ENCODE peak calls at places on chromosomes 7 and 10, in five cellular contexts. I is suprapubic skin, D is mesothelial cell of epicardium, K is right lobe of liver, J is ovary. N is an unnamed sample.
A peak's percentile ranks its signal among the peaks of the same experiment; 100 is the strongest.

GRCh38 chr10:7601023-7601656 is 65.6 kb downstream of the ITIH5 start:
- DNase-seq in D (no peak), K (no peak), I (no peak), J (no peak), N (no peak)

GRCh38 chr7:148662646-148663045 is 36.1 kb upstream of the CUL1 start:
- DNase-seq in D (no peak), I (no peak), K (no peak), J (no peak), N (no peak)

GRCh38 chr10:80405636-80406035 is 2.7 kb upstream of the PRXL2A start:
- DNase-seq in D (no peak), I (no peak), K (no peak), J (no peak), N (no peak)

GRCh38 chr10:89535185-89536012 is at the start of gene SLC16A12:
- DNase-seq in J (peak; percentile 32), D (peak; percentile 70), K (no peak), I (peak; percentile 61), N (no peak)

GRCh38 chr7:111708072-111708471 is 145.8 kb upstream of the IMMP2L start:
- DNase-seq in K (no peak), D (no peak), I (no peak), J (no peak), N (no peak)

GRCh38 chr10:115355162-115355760 is 262.1 kb downstream of the ATRNL1 start:
- DNase-seq in J (no peak), D (no peak), K (no peak), I (no peak), N (no peak)

GRCh38 chr10:73209705-73210104 is 37.4 kb downstream of the DNAJC9 start:
- DNase-seq in J (no peak), K (no peak), D (no peak), I (no peak), N (no peak)

GRCh38 chr10:86363184-86363832 is 3.3 kb downstream of the GRID1 start:
- DNase-seq in D (peak; percentile 76), K (peak; percentile 63), I (peak; percentile 43), J (peak; percentile 53), N (peak; percentile 92)

GRCh38 chr10:45425628-45426563 is 51.9 kb downstream of the ALOX5 start:
- DNase-seq in K (no peak), D (no peak), I (no peak), J (no peak), N (no peak)

GRCh38 chr7:156903232-156903909 is 10.4 kb upstream of the LMBR1 start:
- DNase-seq in K (no peak), J (no peak), D (no peak), I (no peak), N (no peak)

GRCh38 chr10:122120008-122120744 is 131.2 kb downstream of the TACC2 start:
- DNase-seq in I (no peak), K (no peak), J (no peak), D (no peak), N (no peak)

GRCh38 chr7:91880016-91880412 is 488 bp downstream of the MTERF1 start:
- DNase-seq in I (no peak), J (no peak), D (no peak), K (no peak), N (no peak)

GRCh38 chr10:92575961-92576360 is 2.1 kb upstream of the IDE start:
- DNase-seq in I (no peak), D (no peak), J (no peak), K (no peak), N (no peak)

GRCh38 chr7:28921822-28922221 is 36.3 kb downstream of the TRIL start:
- DNase-seq in J (no peak), I (no peak), D (no peak), K (no peak), N (no peak)

GRCh38 chr7:73742753-73743641 is 4.4 kb upstream of the ABHD11 start:
- DNase-seq in J (peak; percentile 41), I (peak; percentile 86), D (peak; percentile 77), K (peak; percentile 98), N (no peak)

GRCh38 chr10:63236113-63236935 is 103.2 kb downstream of the NRBF2 start:
- DNase-seq in D (no peak), K (no peak), I (no peak), J (no peak), N (no peak)

GRCh38 chr10:104322416-104322782 is 15.9 kb downstream of the ITPRIP start:
- DNase-seq in K (no peak), I (peak; percentile 81), D (no peak), J (no peak), N (no peak)

GRCh38 chr7:105990141-105990540 is 27.1 kb downstream of the CDHR3 start:
- DNase-seq in J (no peak), D (no peak), K (no peak), I (no peak), N (no peak)

GRCh38 chr7:50530771-50531170 is 34.4 kb downstream of the DDC start:
- DNase-seq in J (no peak), I (no peak), K (no peak), D (no peak), N (no peak)

GRCh38 chr7:44280636-44280992 is 44.8 kb downstream of the CAMK2B start:
- DNase-seq in K (no peak), D (peak; percentile 22), J (no peak), I (peak; percentile 39), N (peak; percentile 38)

GRCh38 chr7:68980011-68980410 is 618.3 kb upstream of the AUTS2 start:
- DNase-seq in J (no peak), D (no peak), I (no peak), K (no peak), N (no peak)

GRCh38 chr10:11036424-11037011 is 18.8 kb downstream of the CELF2 start:
- DNase-seq in K (no peak), I (no peak), J (no peak), D (no peak), N (no peak)

GRCh38 chr7:1053002-1053411 is 8.7 kb downstream of the GPR146 start:
- DNase-seq in K (no peak), I (no peak), J (no peak), D (no peak), N (peak; percentile 86)

GRCh38 chr7:564176-564890 is 44.7 kb upstream of the PDGFA start:
- DNase-seq in I (no peak), J (no peak), K (no peak), D (no peak), N (no peak)

GRCh38 chr7:117014673-117015133 is 61.4 kb downstream of the ST7 start:
- DNase-seq in I (no peak), J (peak; percentile 54), K (peak; percentile 68), D (no peak), N (no peak)

GRCh38 chr10:133143200-133143533 is 16.9 kb upstream of the KNDC1 start:
- DNase-seq in K (peak; percentile 21), J (no peak), D (no peak), I (no peak), N (peak; percentile 73)

GRCh38 chr10:133142523-133143199 is 17.4 kb upstream of the KNDC1 start:
- DNase-seq in J (no peak), I (peak; percentile 50), D (no peak), K (peak; percentile 49), N (peak; percentile 88)

GRCh38 chr10:133141963-133142350 is 18.1 kb upstream of the KNDC1 start:
- DNase-seq in K (peak; percentile 47), J (no peak), I (peak; percentile 30), D (no peak), N (no peak)

GRCh38 chr10:133143546-133143945 is 16.5 kb upstream of the KNDC1 start:
- DNase-seq in J (no peak), I (no peak), K (peak; percentile 26), D (no peak), N (peak; percentile 21)

DNA sequence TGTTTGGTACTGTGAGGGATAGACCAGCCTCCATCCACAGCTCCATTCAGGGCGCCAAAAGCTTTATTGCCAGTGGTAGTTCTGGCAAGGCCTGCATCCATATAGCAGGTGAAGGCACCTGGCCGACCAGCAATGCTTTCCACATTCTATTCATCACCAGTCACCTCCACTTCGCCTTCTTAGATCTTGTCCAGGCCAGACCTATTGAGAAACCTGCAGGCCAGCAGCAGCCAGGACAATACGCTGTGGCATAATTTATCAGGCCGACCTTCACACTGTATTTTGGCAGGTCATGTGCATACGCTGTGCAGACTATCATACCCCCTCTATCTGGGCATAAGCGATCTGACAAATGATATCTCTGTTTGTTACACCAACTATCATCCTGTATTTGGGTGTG is 15.2 kb upstream of the KNDC1 start:
- DNase-seq in D (no peak), I (peak; percentile 21), K (no peak), J (no peak), N (peak; percentile 7)
- TF ChIP-seq CTCF in D (no peak), I (no peak), K (no peak), J (no peak), N (no peak)

GRCh38 chr7:37732253-37732652 is 48.7 kb downstream of the GPR141 start:
- DNase-seq in D (no peak), K (no peak), J (no peak), I (no peak), N (no peak)
- TF ChIP-seq CTCF in D (peak; percentile 48), K (peak; percentile 27), J (no peak), I (peak; percentile 21), N (peak; percentile 23)

GRCh38 chr10:34751272-34751671 is 63.8 kb downstream of the PARD3 start:
- DNase-seq in I (no peak), D (no peak), J (no peak), K (no peak), N (no peak)

GRCh38 chr10:34746094-34746493 is 69.0 kb downstream of the PARD3 start:
- DNase-seq in K (peak; percentile 63), J (no peak), I (no peak), D (no peak), N (no peak)

GRCh38 chr10:34748767-34749166 is 66.3 kb downstream of the PARD3 start:
- DNase-seq in J (no peak), D (no peak), I (no peak), K (no peak), N (no peak)

GRCh38 chr10:34745244-34745643 is 69.9 kb downstream of the PARD3 start:
- DNase-seq in J (no peak), I (no peak), D (no peak), K (no peak), N (no peak)

DNA sequence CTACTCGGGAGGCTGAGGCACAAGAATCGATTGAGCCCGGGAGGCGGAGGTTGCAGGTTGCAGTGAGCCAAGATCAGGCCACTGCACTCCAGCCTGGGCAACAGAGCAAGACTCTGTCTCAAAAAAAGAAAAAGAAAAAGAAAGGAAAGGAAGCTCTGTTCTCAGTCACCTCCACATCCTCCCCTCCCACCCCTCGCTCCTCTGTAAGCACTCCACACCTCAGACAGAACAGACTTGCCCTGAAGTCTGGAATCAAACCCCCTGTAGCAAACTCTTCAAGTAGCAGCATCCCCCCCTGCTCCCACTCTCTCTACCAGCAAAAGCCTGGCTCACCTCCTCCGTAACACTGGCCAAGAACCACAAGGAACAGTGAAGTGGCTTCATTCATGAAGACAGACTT is 66.7 kb downstream of the PARD3 start:
- DNase-seq in D (no peak), J (no peak), K (no peak), I (no peak), N (no peak)
- TF ChIP-seq CTCF in D (no peak), J (no peak), K (no peak), I (no peak), N (no peak)

DNA sequence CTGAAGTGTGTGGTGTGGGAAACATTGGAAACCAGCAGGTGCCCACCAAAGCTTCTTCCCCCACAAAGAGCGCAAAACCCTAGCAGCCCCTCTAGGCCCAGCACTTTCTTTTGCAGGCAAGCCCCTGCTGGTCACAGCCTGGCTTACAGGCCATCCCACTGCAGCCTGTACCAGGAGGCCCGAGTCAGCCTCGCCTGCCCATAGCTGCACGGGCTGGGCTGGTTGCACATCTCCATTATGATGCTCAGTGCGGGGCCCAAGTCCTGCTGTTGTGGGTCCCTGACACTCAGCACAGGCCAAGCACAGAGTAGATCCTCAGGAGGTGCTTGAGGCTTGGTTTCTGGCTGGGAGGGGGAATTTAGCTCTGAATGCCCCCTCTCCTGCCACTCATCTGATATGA is 8.0 kb downstream of the CDHR1 start:
- DNase-seq in K (no peak), J (no peak), D (no peak), I (peak; percentile 48), N (no peak)
- TF ChIP-seq CTCF in K (no peak), J (no peak), D (no peak), I (no peak), N (no peak)